ENCODE peak calls at places on chromosomes 6 and 20, in five cellular contexts. One of them, this sample, is unnamed.

GRCh38 chr6:18990313-18990978 is 603.3 kb downstream of the RNF144B start:
- DNase-seq in fibroblast of lung: peak
- DNase-seq in body of pancreas: peak
- DNase-seq in IMR-90: peak
- DNase-seq in brain microvascular endothelial cell: peak
- DNase-seq in this sample: no peak

GRCh38 chr6:37731888-37732287 is 34.2 kb upstream of the MDGA1 start:
- DNase-seq in fibroblast of lung: no peak
- DNase-seq in body of pancreas: peak
- DNase-seq in IMR-90: no peak
- DNase-seq in brain microvascular endothelial cell: no peak
- DNase-seq in this sample: no peak

GRCh38 chr20:32364554-32365208 is 6.5 kb downstream of the ASXL1 start:
- DNase-seq in fibroblast of lung: no peak
- DNase-seq in body of pancreas: no peak
- DNase-seq in IMR-90: no peak
- DNase-seq in brain microvascular endothelial cell: no peak
- DNase-seq in this sample: no peak

GRCh38 chr6:133368664-133369063 is 127.5 kb downstream of the EYA4 start:
- DNase-seq in fibroblast of lung: no peak
- DNase-seq in body of pancreas: no peak
- DNase-seq in IMR-90: peak
- DNase-seq in brain microvascular endothelial cell: no peak
- DNase-seq in this sample: no peak

GRCh38 chr20:54742193-54742592 is 266.8 kb downstream of the DOK5 start:
- DNase-seq in fibroblast of lung: no peak
- DNase-seq in body of pancreas: no peak
- DNase-seq in IMR-90: no peak
- DNase-seq in brain microvascular endothelial cell: no peak
- DNase-seq in this sample: no peak

GRCh38 chr6:1817033-1817761 is 207.5 kb downstream of the FOXC1 start:
- DNase-seq in fibroblast of lung: peak
- DNase-seq in body of pancreas: no peak
- DNase-seq in IMR-90: peak
- DNase-seq in brain microvascular endothelial cell: no peak
- DNase-seq in this sample: no peak

GRCh38 chr20:7348253-7348652 is 580.8 kb downstream of the BMP2 start:
- DNase-seq in fibroblast of lung: no peak
- DNase-seq in body of pancreas: no peak
- DNase-seq in IMR-90: no peak
- DNase-seq in brain microvascular endothelial cell: no peak
- DNase-seq in this sample: no peak

GRCh38 chr6:158488065-158488464 is 71.8 kb upstream of the TMEM181 start:
- DNase-seq in fibroblast of lung: peak
- DNase-seq in body of pancreas: no peak
- DNase-seq in IMR-90: peak
- DNase-seq in brain microvascular endothelial cell: peak
- DNase-seq in this sample: peak

GRCh38 chr6:135087803-135088202 is 33.2 kb upstream of the HBS1L start:
- DNase-seq in fibroblast of lung: no peak
- DNase-seq in body of pancreas: peak
- DNase-seq in IMR-90: no peak
- DNase-seq in brain microvascular endothelial cell: no peak
- DNase-seq in this sample: no peak

GRCh38 chr6:117907600-117908245 is 659 bp downstream of the SLC35F1 start:
- DNase-seq in fibroblast of lung: peak
- DNase-seq in body of pancreas: peak
- DNase-seq in IMR-90: no peak
- DNase-seq in brain microvascular endothelial cell: no peak
- DNase-seq in this sample: no peak
- H3K4me3 ChIP-seq in fibroblast of lung: no peak
- H3K4me3 ChIP-seq in body of pancreas: peak
- H3K4me3 ChIP-seq in IMR-90: no peak
- H3K4me3 ChIP-seq in brain microvascular endothelial cell: peak
- H3K4me3 ChIP-seq in this sample: no peak

GRCh38 chr6:47733879-47734558 is 35.6 kb downstream of the ADGRF4 start:
- DNase-seq in fibroblast of lung: no peak
- DNase-seq in body of pancreas: peak
- DNase-seq in IMR-90: peak
- DNase-seq in brain microvascular endothelial cell: no peak
- DNase-seq in this sample: no peak
- TF ChIP-seq CTCF in fibroblast of lung: no peak
- TF ChIP-seq CTCF in body of pancreas: peak
- TF ChIP-seq CTCF in IMR-90: peak
- TF ChIP-seq CTCF in brain microvascular endothelial cell: peak
- TF ChIP-seq CTCF in this sample: no peak

GRCh38 chr20:3731944-3732326 is 550 bp upstream of the HSPA12B start:
- DNase-seq in fibroblast of lung: no peak
- DNase-seq in body of pancreas: no peak
- DNase-seq in IMR-90: no peak
- DNase-seq in brain microvascular endothelial cell: no peak
- DNase-seq in this sample: no peak
- H3K4me3 ChIP-seq in fibroblast of lung: no peak
- H3K4me3 ChIP-seq in body of pancreas: no peak
- H3K4me3 ChIP-seq in IMR-90: no peak
- H3K4me3 ChIP-seq in brain microvascular endothelial cell: no peak
- H3K4me3 ChIP-seq in this sample: no peak

DNA sequence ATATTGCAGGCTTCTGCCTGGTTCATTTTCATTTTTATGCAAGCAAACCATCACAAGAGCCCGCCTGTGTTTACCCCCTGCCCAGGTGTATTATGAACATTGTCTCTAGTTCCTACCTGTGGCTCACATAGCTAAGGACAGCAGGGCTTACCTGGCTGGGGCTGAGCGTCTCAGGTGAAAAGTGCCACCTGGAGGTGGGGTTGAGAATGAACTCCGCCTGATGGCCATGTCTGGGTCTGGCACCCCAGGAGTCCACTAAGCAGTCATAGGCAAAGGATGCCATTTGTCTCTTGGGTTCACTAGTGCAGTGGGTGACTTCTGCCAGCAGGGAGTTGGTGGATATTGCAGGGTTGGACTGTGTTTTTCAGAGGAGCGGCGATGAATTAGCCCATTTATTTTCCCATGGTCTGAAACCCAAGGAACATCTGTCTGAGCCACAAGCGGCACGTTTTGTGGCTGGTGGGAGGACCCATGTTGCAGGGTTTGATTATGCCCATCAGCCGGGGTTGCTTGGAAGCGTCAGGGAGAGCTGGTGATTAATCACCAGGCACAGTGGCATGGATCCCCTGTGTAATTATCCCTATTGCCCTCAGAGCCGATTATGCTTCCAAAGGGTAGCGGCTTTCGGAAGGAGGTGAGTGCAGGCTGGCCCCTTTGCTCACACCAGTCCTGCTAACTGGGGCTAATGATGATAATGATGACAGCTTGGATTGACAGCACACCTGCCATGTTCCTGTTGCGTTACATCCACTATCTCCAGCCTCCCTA is 92.2 kb downstream of the CDH26 start:
- DNase-seq in fibroblast of lung: no peak
- DNase-seq in body of pancreas: peak
- DNase-seq in IMR-90: no peak
- DNase-seq in brain microvascular endothelial cell: no peak
- DNase-seq in this sample: no peak
- TF ChIP-seq CTCF in fibroblast of lung: peak
- TF ChIP-seq CTCF in body of pancreas: peak
- TF ChIP-seq CTCF in IMR-90: no peak
- TF ChIP-seq CTCF in brain microvascular endothelial cell: peak
- TF ChIP-seq CTCF in this sample: no peak

GRCh38 chr20:41467690-41468089 is 101.1 kb upstream of the EMILIN3 start:
- DNase-seq in fibroblast of lung: peak
- DNase-seq in body of pancreas: no peak
- DNase-seq in IMR-90: no peak
- DNase-seq in brain microvascular endothelial cell: no peak
- DNase-seq in this sample: no peak
- H3K4me3 ChIP-seq in fibroblast of lung: no peak
- H3K4me3 ChIP-seq in body of pancreas: no peak
- H3K4me3 ChIP-seq in IMR-90: no peak
- H3K4me3 ChIP-seq in brain microvascular endothelial cell: no peak
- H3K4me3 ChIP-seq in this sample: no peak

This sample was measured in foreskin fibroblast.